ENCODE peak calls at places on chromosomes 6 and 20, in four cellular contexts. G is astrocyte of the cerebellum, Y is Panc1, W is kidney. N is an unnamed sample.

GRCh38 chr20:1622450-1622849 is 2.6 kb upstream of the SIRPB1 start:
- DNase-seq in G (no peak), Y (no peak), W (no peak), N (no peak)

GRCh38 chr6:21438237-21438985 is 155.1 kb upstream of the SOX4 start:
- DNase-seq in G (no peak), Y (no peak), W (peak), N (no peak)

GRCh38 chr6:109450801-109451200 is 4.8 kb downstream of the MICAL1 start:
- DNase-seq in G (no peak), Y (no peak), W (no peak), N (no peak)

GRCh38 chr6:142833054-142833453 is 111.9 kb downstream of the HIVEP2 start:
- DNase-seq in G (no peak), Y (peak), W (no peak), N (peak)

GRCh38 chr6:109093732-109094131 is 914 bp downstream of the SESN1 start:
- DNase-seq in G (no peak), Y (no peak), W (no peak), N (no peak)

GRCh38 chr6:36851632-36852031 is 12.4 kb upstream of the CPNE5 start:
- DNase-seq in G (no peak), Y (no peak), W (no peak), N (no peak)

GRCh38 chr20:48754269-48754668 is 73.5 kb downstream of the PREX1 start:
- DNase-seq in G (no peak), Y (no peak), W (no peak), N (no peak)

GRCh38 chr6:22627644-22628043 is 58.3 kb downstream of the HDGFL1 start:
- DNase-seq in G (no peak), Y (no peak), W (no peak), N (no peak)

GRCh38 chr6:11744753-11745152 is 33.9 kb downstream of the ADTRP start:
- DNase-seq in G (peak), Y (no peak), W (no peak), N (peak)

GRCh38 chr20:10076126-10077080 is 41.6 kb downstream of the ANKEF1 start:
- DNase-seq in G (no peak), Y (no peak), W (no peak), N (no peak)

GRCh38 chr6:117781550-117781949 is 106.3 kb downstream of the NUS1 start:
- DNase-seq in G (no peak), Y (no peak), W (no peak), N (no peak)

GRCh38 chr6:117771403-117771802 is 96.1 kb downstream of the NUS1 start:
- DNase-seq in G (no peak), Y (no peak), W (no peak), N (no peak)

GRCh38 chr6:117776441-117776840 is 101.2 kb downstream of the NUS1 start:
- DNase-seq in G (no peak), Y (no peak), W (no peak), N (peak)
- TF ChIP-seq CTCF in G (peak), Y (peak), W (no peak), N (peak)

GRCh38 chr6:129748212-129748900 is 38.4 kb upstream of the ARHGAP18 start:
- DNase-seq in G (no peak), Y (no peak), W (no peak), N (peak)

GRCh38 chr6:129750390-129750789 is 40.4 kb upstream of the ARHGAP18 start:
- DNase-seq in G (no peak), Y (no peak), W (no peak), N (no peak)

GRCh38 chr6:129748901-129749748 is 39.1 kb upstream of the ARHGAP18 start:
- DNase-seq in G (no peak), Y (no peak), W (no peak), N (peak)

GRCh38 chr6:129747588-129748112 is 37.7 kb upstream of the ARHGAP18 start:
- DNase-seq in G (no peak), Y (no peak), W (no peak), N (no peak)

DNA sequence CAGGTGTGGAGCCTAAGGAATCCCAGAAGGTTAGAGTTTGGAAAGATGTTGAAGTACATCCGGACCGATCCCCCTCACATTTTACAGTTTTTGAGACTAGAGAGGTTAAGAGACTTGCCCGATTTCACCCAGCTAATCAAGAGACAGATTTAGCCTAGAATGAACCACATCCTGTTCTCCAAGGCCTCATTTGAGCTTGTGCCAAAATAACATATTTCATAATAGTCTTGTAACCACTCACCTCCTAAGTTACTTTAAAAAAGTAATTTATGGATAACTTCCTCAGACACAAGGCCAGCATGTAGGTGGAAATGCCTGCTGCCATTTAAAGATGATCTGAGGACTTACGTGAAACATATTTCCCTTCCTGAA is 39.8 kb upstream of the ARHGAP18 start:
- DNase-seq in G (peak), Y (no peak), W (no peak), N (peak)
- H3K4me3 ChIP-seq in G (no peak), Y (no peak), W (no peak), N (no peak)

GRCh38 chr6:116313377-116313776 is 33.6 kb upstream of the TSPYL1 start:
- DNase-seq in G (no peak), Y (no peak), W (no peak), N (peak)

GRCh38 chr6:116314878-116315277 is 35.1 kb upstream of the TSPYL1 start:
- DNase-seq in G (no peak), Y (no peak), W (no peak), N (no peak)

GRCh38 chr6:116314218-116314617 is 34.5 kb upstream of the TSPYL1 start:
- DNase-seq in G (no peak), Y (no peak), W (no peak), N (no peak)

DNA sequence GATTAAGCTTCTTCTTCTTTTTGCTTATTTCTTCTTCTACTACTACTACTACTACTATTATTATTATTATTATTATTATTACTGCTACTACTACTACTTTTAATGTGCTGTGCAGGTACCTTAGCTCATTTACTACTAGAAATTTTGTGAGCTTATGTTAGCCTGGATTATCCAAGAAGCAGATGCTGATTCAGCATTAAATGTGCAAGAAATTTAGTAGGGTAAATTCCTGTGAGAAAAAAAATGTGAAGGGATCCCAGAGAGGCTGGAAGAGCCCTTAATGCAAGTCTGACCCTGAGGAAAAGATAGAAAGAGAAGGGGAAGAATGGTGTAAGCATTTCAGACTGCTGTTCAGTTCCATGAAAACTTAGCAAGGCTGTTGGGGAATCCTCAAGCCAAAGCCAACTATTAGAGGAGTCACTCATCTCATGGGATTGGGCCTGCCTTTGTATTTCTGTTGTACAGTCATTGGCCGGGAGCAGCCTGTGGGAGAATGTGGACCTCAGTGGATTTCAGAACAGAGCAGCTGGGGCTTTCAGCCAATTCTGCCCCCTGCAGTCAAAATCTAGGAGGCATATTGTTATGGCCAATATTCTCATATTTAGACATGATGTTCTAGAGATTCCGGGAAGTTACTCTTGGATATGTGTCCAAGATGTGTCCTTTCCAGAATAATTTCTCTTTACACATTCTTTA is 37.2 kb upstream of the TSPYL1 start:
- DNase-seq in G (no peak), Y (no peak), W (no peak), N (no peak)
- TF ChIP-seq CTCF in G (no peak), Y (no peak), W (no peak), N (no peak)

GRCh38 chr6:138248011-138248410 is 29.7 kb upstream of the PBOV1 start:
- DNase-seq in G (no peak), Y (no peak), W (no peak), N (no peak)

GRCh38 chr6:138250053-138250452 is 31.8 kb upstream of the PBOV1 start:
- DNase-seq in G (no peak), Y (no peak), W (no peak), N (no peak)

GRCh38 chr6:138248878-138249277 is 30.6 kb upstream of the PBOV1 start:
- DNase-seq in G (no peak), Y (no peak), W (no peak), N (no peak)

GRCh38 chr6:138253731-138254130 is 35.4 kb upstream of the PBOV1 start:
- DNase-seq in G (no peak), Y (no peak), W (no peak), N (no peak)

GRCh38 chr6:138250513-138251247 is 32.4 kb upstream of the PBOV1 start:
- DNase-seq in G (peak), Y (no peak), W (no peak), N (peak)
- H3K4me3 ChIP-seq in G (no peak), Y (no peak), W (no peak), N (no peak)

DNA sequence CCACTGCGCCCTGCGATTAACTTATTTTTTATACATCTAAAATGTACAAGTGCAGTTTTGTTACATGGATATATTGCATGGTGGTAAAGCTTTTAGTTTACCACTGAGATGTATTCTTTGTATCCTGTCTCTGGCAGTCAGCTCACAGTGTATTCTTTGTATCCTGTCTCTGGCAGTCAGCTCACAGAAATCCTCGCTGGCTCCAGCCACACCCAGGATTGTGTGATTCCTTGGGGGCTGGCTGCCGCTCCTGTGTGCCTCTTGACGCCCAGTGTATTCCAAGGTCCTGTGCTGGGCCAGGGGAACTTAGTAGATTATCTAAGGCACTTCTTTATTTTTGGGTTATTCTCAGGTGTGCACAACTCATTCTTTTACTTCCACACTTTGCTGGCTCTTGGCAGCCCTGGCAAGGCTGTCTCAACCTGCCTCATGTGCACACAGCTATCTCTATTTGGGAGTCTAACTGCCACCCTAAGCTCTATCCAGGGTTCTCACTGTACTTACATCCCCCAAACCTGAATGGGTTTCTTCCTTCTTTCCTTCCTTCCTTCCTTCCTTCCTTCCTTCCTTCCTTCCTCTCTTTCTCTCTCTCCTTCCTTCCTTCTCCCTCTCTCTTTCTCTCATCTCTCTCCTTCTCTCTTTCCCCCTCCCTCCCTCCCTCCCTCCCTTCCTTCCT is 12.4 kb upstream of the RNF24 start:
- DNase-seq in G (no peak), Y (no peak), W (no peak), N (no peak)
- TF ChIP-seq CTCF in G (no peak), Y (no peak), W (no peak), N (no peak)

GRCh38 chr20:43843965-43844660 is 70.5 kb upstream of the TOX2 start:
- DNase-seq in G (no peak), Y (no peak), W (no peak), N (no peak)

GRCh38 chr20:43849496-43850197 is 65.0 kb upstream of the TOX2 start:
- DNase-seq in G (no peak), Y (no peak), W (no peak), N (no peak)

GRCh38 chr20:43843096-43843964 is 71.3 kb upstream of the TOX2 start:
- DNase-seq in G (peak), Y (no peak), W (no peak), N (peak)

GRCh38 chr20:43844778-43845614 is 69.7 kb upstream of the TOX2 start:
- DNase-seq in G (peak), Y (peak), W (no peak), N (peak)

GRCh38 chr20:43846516-43846905 is 68.1 kb upstream of the TOX2 start:
- DNase-seq in G (no peak), Y (no peak), W (no peak), N (no peak)
- H3K4me3 ChIP-seq in G (no peak), Y (no peak), W (no peak), N (no peak)

N was measured in AG09309.